ENCODE peak calls at places on chromosomes 2 and 18, in six cellular contexts. M, E, P, G, Z and C are unnamed samples.
A peak's percentile ranks its signal among the peaks of the same experiment; 100 is the strongest.

GRCh38 chr2:118046628-118047210 is 32.8 kb upstream of the CCDC93 start:
- DNase-seq in M (no peak), E (no peak), P (peak; percentile 79), G (no peak), Z (peak; percentile 52), C (no peak)

GRCh38 chr2:25701801-25702200 is 28.4 kb upstream of the DTNB start:
- DNase-seq in M (no peak), E (no peak), P (no peak), G (no peak), Z (no peak), C (no peak)

GRCh38 chr18:21298351-21298750 is 56.3 kb downstream of the GREB1L start:
- DNase-seq in M (no peak), E (no peak), P (no peak), G (no peak), Z (no peak), C (no peak)

GRCh38 chr2:120797421-120798289 is 62.0 kb downstream of the GLI2 start:
- DNase-seq in M (no peak), E (no peak), P (no peak), G (no peak), Z (no peak), C (no peak)

GRCh38 chr2:208501217-208501616 is 94.6 kb downstream of the PTH2R start:
- DNase-seq in M (no peak), E (no peak), P (no peak), G (no peak), Z (peak; percentile 49), C (peak; percentile 12)

GRCh38 chr2:197628043-197628500 is 47.3 kb downstream of the RFTN2 start:
- DNase-seq in M (no peak), E (no peak), P (peak; percentile 19), G (no peak), Z (peak; percentile 11), C (peak; percentile 9)

GRCh38 chr2:233436191-233436581 is 81.9 kb downstream of the DGKD start:
- DNase-seq in M (no peak), E (no peak), P (no peak), G (peak; percentile 78), Z (no peak), C (no peak)

GRCh38 chr18:42409005-42409404 is 454.0 kb downstream of the PIK3C3 start:
- DNase-seq in M (no peak), E (no peak), P (no peak), G (no peak), Z (no peak), C (no peak)

GRCh38 chr2:109439897-109440506 is 173.8 kb downstream of the SEPTIN10 start:
- DNase-seq in M (no peak), E (no peak), P (no peak), G (no peak), Z (no peak), C (no peak)

GRCh38 chr18:8847066-8847755 is 141.9 kb downstream of the MTCL1 start:
- DNase-seq in M (no peak), E (no peak), P (no peak), G (no peak), Z (no peak), C (peak; percentile 31)

GRCh38 chr2:129762386-129763189 is 216.9 kb upstream of the RAB6C start:
- DNase-seq in M (no peak), E (no peak), P (no peak), G (no peak), Z (no peak), C (no peak)

GRCh38 chr2:171159326-171160118 is 1.2 kb downstream of the TLK1 start:
- DNase-seq in M (peak; percentile 40), E (peak; percentile 48), P (peak; percentile 82), G (no peak), Z (peak; percentile 66), C (peak; percentile 52)

GRCh38 chr2:190162851-190163250 is 100.3 kb upstream of the MSTN start:
- DNase-seq in M (no peak), E (no peak), P (no peak), G (no peak), Z (no peak), C (no peak)

GRCh38 chr2:235724964-235725603 is 231.2 kb downstream of the AGAP1 start:
- DNase-seq in M (peak; percentile 70), E (peak; percentile 62), P (no peak), G (peak; percentile 84), Z (no peak), C (no peak)

GRCh38 chr2:101854877-101855276 is 136.9 kb upstream of the IL1R2 start:
- DNase-seq in M (no peak), E (no peak), P (no peak), G (no peak), Z (peak; percentile 18), C (no peak)

GRCh38 chr2:19899853-19900525 is 1.8 kb downstream of the TTC32 start:
- DNase-seq in M (no peak), E (no peak), P (peak; percentile 18), G (no peak), Z (no peak), C (no peak)

GRCh38 chr2:73979686-73980085 is 5.0 kb upstream of the TET3 start:
- DNase-seq in M (no peak), E (no peak), P (peak; percentile 92), G (no peak), Z (no peak), C (peak; percentile 75)

GRCh38 chr2:205865794-205866490 is 183.6 kb downstream of the NRP2 start:
- DNase-seq in M (no peak), E (no peak), P (peak; percentile 30), G (no peak), Z (no peak), C (peak; percentile 21)

GRCh38 chr2:136116813-136117390 is 1.0 kb downstream of the CXCR4 start:
- DNase-seq in M (peak; percentile 44), E (no peak), P (no peak), G (peak; percentile 57), Z (peak; percentile 37), C (peak; percentile 31)

GRCh38 chr2:136117391-136117841 is 533 bp downstream of the CXCR4 start:
- DNase-seq in M (peak; percentile 47), E (no peak), P (peak; percentile 42), G (peak; percentile 63), Z (peak; percentile 76), C (peak; percentile 34)

GRCh38 chr2:136114392-136114791 is 3.6 kb downstream of the CXCR4 start:
- DNase-seq in M (no peak), E (no peak), P (no peak), G (no peak), Z (no peak), C (no peak)

GRCh38 chr2:136115183-136115751 is 2.7 kb downstream of the CXCR4 start:
- DNase-seq in M (no peak), E (no peak), P (no peak), G (no peak), Z (no peak), C (no peak)

GRCh38 chr2:136116111-136116812 is 1.7 kb downstream of the CXCR4 start:
- DNase-seq in M (peak; percentile 62), E (no peak), P (peak; percentile 1), G (peak; percentile 61), Z (no peak), C (peak; percentile 21)
- H3K4me3 ChIP-seq in M (peak overlapping the region; percentile 72), E (peak overlapping the region; percentile 27), P (peak overlapping the region; percentile 67), G (peak overlapping the region; percentile 71), Z (peak overlapping the region; percentile 58), C (peak overlapping the region; percentile 40)

DNA sequence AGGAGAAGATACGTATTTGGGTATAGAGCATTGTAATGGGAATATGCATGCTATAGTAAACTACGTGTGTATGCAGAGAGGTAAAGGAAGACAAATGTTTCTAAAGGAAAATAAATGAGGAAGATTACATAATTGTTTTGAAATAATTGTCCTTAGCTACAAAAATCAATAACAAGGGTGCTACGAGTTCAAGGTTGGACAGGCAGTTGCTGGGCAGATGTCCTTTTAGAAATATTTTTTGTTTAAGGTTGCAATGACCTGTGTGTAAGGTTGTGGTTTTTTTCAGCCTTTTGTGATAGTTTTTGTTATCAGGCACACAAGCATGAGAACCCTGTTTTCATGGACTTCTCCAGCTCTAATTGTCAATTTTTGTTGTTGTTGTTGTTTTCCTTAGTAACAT is 1304.1 kb upstream of the CHAC2 start:
- DNase-seq in M (no peak), E (no peak), P (no peak), G (no peak), Z (no peak), C (no peak)
- H3K9me3 ChIP-seq in M (no peaks in the 10 kb centered on the region), E (no peaks in the 10 kb centered on the region), P (no peaks in the 10 kb centered on the region), G (no peaks in the 10 kb centered on the region), Z (no peaks in the 10 kb centered on the region), C (no peaks in the 10 kb centered on the region)

GRCh38 chr2:24392542-24393059 is 32.3 kb upstream of the ITSN2 start:
- DNase-seq in M (no peak), E (no peak), P (no peak), G (no peak), Z (no peak), C (no peak)

GRCh38 chr2:24399434-24400206 is 39.3 kb upstream of the ITSN2 start:
- DNase-seq in M (no peak), E (no peak), P (no peak), G (no peak), Z (no peak), C (no peak)

GRCh38 chr2:24400207-24400907 is 40.0 kb upstream of the ITSN2 start:
- DNase-seq in M (no peak), E (no peak), P (no peak), G (no peak), Z (no peak), C (no peak)

GRCh38 chr2:24394998-24395397 is 34.7 kb upstream of the ITSN2 start:
- DNase-seq in M (no peak), E (no peak), P (no peak), G (no peak), Z (no peak), C (no peak)
- H3K4me3 ChIP-seq in M (no peak overlapping the region), E (no peak overlapping the region), P (no peak overlapping the region), G (no peak overlapping the region), Z (no peak overlapping the region), C (no peak overlapping the region)

GRCh38 chr2:150188177-150188576 is 299.3 kb downstream of the RND3 start:
- DNase-seq in M (no peak), E (no peak), P (peak; percentile 44), G (no peak), Z (no peak), C (no peak)

GRCh38 chr2:150191349-150191748 is 296.1 kb downstream of the RND3 start:
- DNase-seq in M (no peak), E (no peak), P (no peak), G (no peak), Z (no peak), C (no peak)

GRCh38 chr2:150188801-150189200 is 298.7 kb downstream of the RND3 start:
- DNase-seq in M (no peak), E (no peak), P (no peak), G (no peak), Z (no peak), C (no peak)

GRCh38 chr2:150190546-150190945 is 296.9 kb downstream of the RND3 start:
- DNase-seq in M (no peak), E (no peak), P (no peak), G (no peak), Z (no peak), C (no peak)

DNA sequence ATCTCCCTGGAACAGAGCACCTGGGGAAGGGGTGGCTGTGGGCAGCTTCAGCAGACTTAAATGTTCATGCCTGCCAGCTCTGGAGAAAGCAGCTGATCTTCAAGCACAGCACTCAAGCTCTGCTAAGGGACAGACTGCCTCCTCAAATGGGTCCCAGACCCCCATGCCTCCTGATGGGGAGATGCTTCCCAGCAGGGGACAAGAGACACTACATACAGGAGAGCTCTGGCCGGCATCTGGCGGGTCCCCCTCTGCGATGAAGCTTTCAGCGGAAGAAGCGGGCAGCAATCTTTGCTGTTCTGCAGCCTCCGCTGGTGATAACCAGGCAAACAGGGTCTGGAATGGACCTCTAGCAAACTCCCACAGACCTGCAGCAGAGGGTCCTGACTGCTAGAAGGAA is 294.8 kb downstream of the RND3 start:
- DNase-seq in M (no peak), E (no peak), P (no peak), G (no peak), Z (no peak), C (no peak)
- H3K9me3 ChIP-seq in M (no peaks in the 10 kb centered on the region), E (no peaks in the 10 kb centered on the region), P (no peaks in the 10 kb centered on the region), G (no peaks in the 10 kb centered on the region), Z (no peaks in the 10 kb centered on the region), C (no peaks in the 10 kb centered on the region)